ENCODE peak calls at places on chromosomes 16 and 17, in six cellular contexts. One of them, this sample, is unnamed.

GRCh38 chr16:3383045-3383448 is 17.8 kb downstream of the ZSCAN32 start:
- DNase-seq in GM12878: no peak
- DNase-seq in cardiac fibroblast: peak
- DNase-seq in AG10803: no peak
- DNase-seq in IMR-90: no peak
- DNase-seq in fibroblast of villous mesenchyme: no peak
- DNase-seq in this sample: no peak

GRCh38 chr17:63954402-63955063 is 18.2 kb downstream of the SCN4A start:
- DNase-seq in IMR-90: no peak
- DNase-seq in fibroblast of villous mesenchyme: no peak
- DNase-seq in AG10803: no peak
- DNase-seq in cardiac fibroblast: no peak
- DNase-seq in GM12878: no peak
- DNase-seq in this sample: peak

GRCh38 chr16:56601325-56601724 is 7.1 kb upstream of the MT2A start:
- DNase-seq in fibroblast of villous mesenchyme: no peak
- DNase-seq in AG10803: no peak
- DNase-seq in GM12878: no peak
- DNase-seq in cardiac fibroblast: no peak
- DNase-seq in IMR-90: no peak
- DNase-seq in this sample: no peak

GRCh38 chr16:35391328-35391727 is 1931.9 kb downstream of the TP53TG3F start:
- DNase-seq in IMR-90: peak
- DNase-seq in fibroblast of villous mesenchyme: peak
- DNase-seq in GM12878: no peak
- DNase-seq in cardiac fibroblast: peak
- DNase-seq in AG10803: peak
- DNase-seq in this sample: peak

GRCh38 chr16:46949216-46949892 is 24.1 kb downstream of the DNAJA2 start:
- DNase-seq in cardiac fibroblast: no peak
- DNase-seq in AG10803: no peak
- DNase-seq in fibroblast of villous mesenchyme: no peak
- DNase-seq in GM12878: no peak
- DNase-seq in IMR-90: no peak
- DNase-seq in this sample: peak

GRCh38 chr17:17425591-17425990 is 51.2 kb upstream of the MED9 start:
- DNase-seq in GM12878: no peak
- DNase-seq in cardiac fibroblast: peak
- DNase-seq in IMR-90: no peak
- DNase-seq in fibroblast of villous mesenchyme: no peak
- DNase-seq in AG10803: peak
- DNase-seq in this sample: no peak

GRCh38 chr17:2215616-2216364 is 87.8 kb downstream of the SMG6 start:
- DNase-seq in fibroblast of villous mesenchyme: peak
- DNase-seq in GM12878: no peak
- DNase-seq in IMR-90: peak
- DNase-seq in cardiac fibroblast: peak
- DNase-seq in AG10803: peak
- DNase-seq in this sample: peak

GRCh38 chr17:57666198-57666870 is 78.8 kb downstream of the CCDC182 start:
- DNase-seq in IMR-90: no peak
- DNase-seq in cardiac fibroblast: no peak
- DNase-seq in GM12878: no peak
- DNase-seq in fibroblast of villous mesenchyme: no peak
- DNase-seq in AG10803: no peak
- DNase-seq in this sample: no peak

GRCh38 chr17:53462393-53462811 is 360.3 kb upstream of the KIF2B start:
- DNase-seq in cardiac fibroblast: peak
- DNase-seq in AG10803: no peak
- DNase-seq in fibroblast of villous mesenchyme: no peak
- DNase-seq in GM12878: no peak
- DNase-seq in IMR-90: no peak
- DNase-seq in this sample: no peak

GRCh38 chr17:27630607-27631408 is at the start of gene LGALS9:
- DNase-seq in AG10803: peak
- DNase-seq in IMR-90: peak
- DNase-seq in cardiac fibroblast: peak
- DNase-seq in GM12878: peak
- DNase-seq in fibroblast of villous mesenchyme: peak
- DNase-seq in this sample: peak

GRCh38 chr17:27633312-27634025 is 2.5 kb downstream of the LGALS9 start:
- DNase-seq in AG10803: peak
- DNase-seq in cardiac fibroblast: no peak
- DNase-seq in GM12878: no peak
- DNase-seq in fibroblast of villous mesenchyme: no peak
- DNase-seq in IMR-90: peak
- DNase-seq in this sample: no peak

GRCh38 chr17:27631409-27631755 is 394 bp downstream of the LGALS9 start:
- DNase-seq in GM12878: no peak
- DNase-seq in cardiac fibroblast: no peak
- DNase-seq in IMR-90: no peak
- DNase-seq in fibroblast of villous mesenchyme: no peak
- DNase-seq in AG10803: no peak
- DNase-seq in this sample: peak

GRCh38 chr17:27634026-27634335 is 3.0 kb downstream of the LGALS9 start:
- DNase-seq in AG10803: no peak
- DNase-seq in fibroblast of villous mesenchyme: peak
- DNase-seq in IMR-90: no peak
- DNase-seq in GM12878: no peak
- DNase-seq in cardiac fibroblast: no peak
- DNase-seq in this sample: no peak

GRCh38 chr17:27631897-27632725 is 1.1 kb downstream of the LGALS9 start:
- DNase-seq in fibroblast of villous mesenchyme: no peak
- DNase-seq in AG10803: no peak
- DNase-seq in GM12878: no peak
- DNase-seq in cardiac fibroblast: no peak
- DNase-seq in IMR-90: no peak
- DNase-seq in this sample: peak
- H3K4me3 ChIP-seq in fibroblast of villous mesenchyme: no peak
- H3K4me3 ChIP-seq in AG10803: no peak
- H3K4me3 ChIP-seq in GM12878: peak
- H3K4me3 ChIP-seq in cardiac fibroblast: no peak
- H3K4me3 ChIP-seq in IMR-90: no peak
- H3K4me3 ChIP-seq in this sample: peak

GRCh38 chr17:81819648-81820171 is 13.4 kb downstream of the MCRIP1 start:
- DNase-seq in GM12878: no peak
- DNase-seq in AG10803: no peak
- DNase-seq in IMR-90: no peak
- DNase-seq in fibroblast of villous mesenchyme: no peak
- DNase-seq in cardiac fibroblast: no peak
- DNase-seq in this sample: no peak
- TF ChIP-seq CTCF in GM12878: no peak
- TF ChIP-seq CTCF in AG10803: no peak
- TF ChIP-seq CTCF in IMR-90: no peak
- TF ChIP-seq CTCF in fibroblast of villous mesenchyme: no peak
- TF ChIP-seq CTCF in cardiac fibroblast: no peak
- TF ChIP-seq CTCF in this sample: no peak

DNA sequence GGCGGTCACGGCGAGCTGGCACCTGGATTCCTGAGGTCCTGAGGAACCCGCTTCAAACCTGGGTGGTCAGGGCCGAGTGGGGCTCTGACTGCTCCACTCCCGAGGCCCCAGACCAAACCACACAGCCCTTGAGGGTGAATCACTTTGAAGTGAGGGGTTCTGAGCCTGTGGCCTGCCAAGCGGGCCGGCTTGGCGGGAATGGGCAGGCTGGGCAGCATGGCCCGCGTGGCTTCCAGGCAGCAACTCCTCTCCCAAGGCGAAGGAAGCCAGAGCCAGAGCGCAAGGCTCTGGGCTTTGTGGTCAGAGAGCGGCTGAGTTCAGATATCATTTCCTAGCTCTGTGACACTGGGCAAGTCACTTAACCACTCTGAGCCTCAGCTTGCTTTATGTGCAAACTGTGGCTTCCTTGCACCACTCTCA is 42.7 kb downstream of the CMIP start:
- DNase-seq in IMR-90: no peak
- DNase-seq in fibroblast of villous mesenchyme: no peak
- DNase-seq in GM12878: no peak
- DNase-seq in cardiac fibroblast: no peak
- DNase-seq in AG10803: no peak
- DNase-seq in this sample: no peak
- H3K4me3 ChIP-seq in IMR-90: no peak
- H3K4me3 ChIP-seq in fibroblast of villous mesenchyme: no peak
- H3K4me3 ChIP-seq in GM12878: no peak
- H3K4me3 ChIP-seq in cardiac fibroblast: no peak
- H3K4me3 ChIP-seq in AG10803: no peak
- H3K4me3 ChIP-seq in this sample: no peak

GRCh38 chr16:527015-527903 is at the start of gene CAPN15:
- DNase-seq in cardiac fibroblast: peak
- DNase-seq in AG10803: peak
- DNase-seq in GM12878: peak
- DNase-seq in IMR-90: peak
- DNase-seq in fibroblast of villous mesenchyme: peak
- DNase-seq in this sample: peak
- TF ChIP-seq CTCF in cardiac fibroblast: peak
- TF ChIP-seq CTCF in AG10803: no peak
- TF ChIP-seq CTCF in GM12878: no peak
- TF ChIP-seq CTCF in IMR-90: no peak
- TF ChIP-seq CTCF in fibroblast of villous mesenchyme: peak
- TF ChIP-seq CTCF in this sample: no peak

GRCh38 chr17:9806709-9807108 is 15.2 kb downstream of the GSG1L2 start:
- DNase-seq in IMR-90: no peak
- DNase-seq in GM12878: no peak
- DNase-seq in AG10803: no peak
- DNase-seq in cardiac fibroblast: no peak
- DNase-seq in fibroblast of villous mesenchyme: no peak
- DNase-seq in this sample: no peak

GRCh38 chr17:9809409-9809808 is 12.5 kb downstream of the GSG1L2 start:
- DNase-seq in GM12878: no peak
- DNase-seq in IMR-90: no peak
- DNase-seq in cardiac fibroblast: no peak
- DNase-seq in AG10803: no peak
- DNase-seq in fibroblast of villous mesenchyme: no peak
- DNase-seq in this sample: no peak

GRCh38 chr17:9802701-9803100 is 11.3 kb upstream of the DHRS7C start:
- DNase-seq in IMR-90: no peak
- DNase-seq in cardiac fibroblast: no peak
- DNase-seq in AG10803: no peak
- DNase-seq in fibroblast of villous mesenchyme: no peak
- DNase-seq in GM12878: no peak
- DNase-seq in this sample: no peak

GRCh38 chr17:9802294-9802693 is 10.9 kb upstream of the DHRS7C start:
- DNase-seq in cardiac fibroblast: no peak
- DNase-seq in GM12878: no peak
- DNase-seq in IMR-90: no peak
- DNase-seq in fibroblast of villous mesenchyme: peak
- DNase-seq in AG10803: peak
- DNase-seq in this sample: no peak

DNA sequence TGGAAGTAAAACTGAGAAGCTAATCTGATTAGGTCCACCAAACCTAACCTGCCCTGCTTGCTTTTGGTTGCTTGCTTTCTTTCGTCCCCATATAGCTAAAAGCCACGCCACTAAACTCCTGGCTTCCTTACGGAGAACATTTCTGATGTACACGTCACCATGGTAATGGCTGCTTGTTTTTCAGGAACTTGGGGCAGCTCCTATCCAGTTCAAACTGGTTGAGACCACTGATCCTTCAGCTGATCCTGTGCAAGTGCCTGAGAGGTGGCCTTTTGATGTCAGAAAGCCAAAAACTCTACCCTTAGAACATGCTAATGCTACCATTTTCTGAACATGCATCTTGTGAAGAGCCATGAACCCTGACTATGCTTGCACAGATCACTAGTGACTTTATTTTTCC is 14.4 kb upstream of the DHRS7C start:
- DNase-seq in GM12878: no peak
- DNase-seq in AG10803: no peak
- DNase-seq in IMR-90: no peak
- DNase-seq in cardiac fibroblast: no peak
- DNase-seq in fibroblast of villous mesenchyme: no peak
- DNase-seq in this sample: no peak
- H3K4me3 ChIP-seq in GM12878: no peak
- H3K4me3 ChIP-seq in AG10803: no peak
- H3K4me3 ChIP-seq in IMR-90: no peak
- H3K4me3 ChIP-seq in cardiac fibroblast: no peak
- H3K4me3 ChIP-seq in fibroblast of villous mesenchyme: no peak
- H3K4me3 ChIP-seq in this sample: no peak